ENCODE peak calls at places on chromosomes 1 and 21, in ten cellular contexts. J is activated CD8-positive, alpha-beta memory T cell treated with anti-CD3 and anti-CD28 coated beads, Interleukin-2, amount 10 ng/mL, durations not matched to agents 7 days and 5 days; G is cardiac muscle cell; C is BJ; B is left lung; A is stimulated activated CD4-positive, alpha-beta T cell treated with anti-CD3 and anti-CD28 coated beads, Interleukin-4, amount 100 ng/mL, for 48 hours; Y is HT-29; E is HepG2; N is activated T-helper 1 cell treated with Interleukin-2 at 50 U/mL for 16 hours; S is H9. K is an unnamed sample.

GRCh38 chr1:111406325-111406768 is 21.2 kb downstream of the OVGP1 start:
- DNase-seq in J (peak; percentile 65), S (no peak), E (no peak), A (peak; percentile 7), N (peak; percentile 28), G (no peak), C (no peak), B (no peak), Y (no peak), K (no peak)

GRCh38 chr1:206544562-206545257 is 37.4 kb downstream of the RASSF5 start:
- DNase-seq in S (peak; percentile 92), B (peak; percentile 89), E (peak; percentile 48), N (peak; percentile 69), Y (peak; percentile 87), A (peak; percentile 74), J (peak; percentile 86), C (no peak), G (peak; percentile 82), K (no peak)

GRCh38 chr1:53295295-53295694 is 32.6 kb downstream of the LRP8 start:
- DNase-seq in A (no peak), J (no peak), C (no peak), E (no peak), S (no peak), G (no peak), B (no peak), Y (no peak), N (no peak), K (no peak)

GRCh38 chr1:52141513-52142219 is at the start of gene ZFYVE9:
- DNase-seq in N (peak; percentile 58), C (no peak), Y (peak; percentile 83), A (peak; percentile 55), B (peak; percentile 94), S (peak; percentile 77), E (peak; percentile 56), J (peak; percentile 64), G (peak; percentile 94), K (no peak)

GRCh38 chr1:205811660-205812059 is 1.3 kb downstream of the SLC41A1 start:
- DNase-seq in Y (no peak), N (no peak), E (no peak), B (no peak), S (no peak), A (no peak), C (no peak), J (no peak), G (peak; percentile 57), K (no peak)

GRCh38 chr21:44916965-44917364 is 3.7 kb downstream of the ITGB2 start:
- DNase-seq in A (no peak), Y (no peak), G (no peak), S (no peak), N (no peak), J (no peak), E (no peak), C (no peak), B (no peak), K (no peak)

GRCh38 chr1:208534604-208534907 is 290.4 kb upstream of the PLXNA2 start:
- DNase-seq in J (no peak), G (no peak), N (no peak), Y (no peak), E (no peak), C (no peak), B (no peak), A (no peak), S (no peak), K (no peak)

GRCh38 chr1:173717238-173717637 is 2.5 kb downstream of the KLHL20 start:
- DNase-seq in A (no peak), S (no peak), N (no peak), C (no peak), B (no peak), G (no peak), J (no peak), Y (peak; percentile 4), E (peak; percentile 39), K (no peak)

GRCh38 chr1:43653339-43653738 is 3.4 kb downstream of the KDM4A start:
- DNase-seq in B (no peak), Y (peak; percentile 32), J (peak; percentile 46), G (no peak), C (no peak), N (no peak), S (peak; percentile 86), E (no peak), A (no peak), K (no peak)

GRCh38 chr1:175757381-175758015 is 14.1 kb upstream of the TNR start:
- DNase-seq in B (no peak), G (peak; percentile 65), Y (peak; percentile 57), E (no peak), A (no peak), S (peak; percentile 85), N (no peak), C (no peak), J (no peak), K (no peak)

GRCh38 chr1:921011-921837 is 2.5 kb upstream of the SAMD11 start:
- DNase-seq in N (no peak), S (peak; percentile 80), C (no peak), G (peak; percentile 93), Y (peak; percentile 66), B (peak; percentile 85), A (no peak), J (no peak), E (peak; percentile 60), K (no peak)

GRCh38 chr1:33346921-33347649 is 26.2 kb upstream of the A3GALT2 start:
- DNase-seq in B (no peak), G (no peak), A (no peak), J (no peak), Y (peak; percentile 81), E (peak; percentile 94), C (peak; percentile 79), N (no peak), S (no peak), K (no peak)

GRCh38 chr1:93899543-93900207 is 9.6 kb downstream of the GCLM start:
- DNase-seq in E (no peak), Y (no peak), B (no peak), S (no peak), C (no peak), A (no peak), J (no peak), N (no peak), G (no peak), K (no peak)

GRCh38 chr1:25064465-25065238 is 134.6 kb upstream of the RUNX3 start:
- DNase-seq in G (no peak), Y (no peak), B (no peak), S (no peak), J (peak; percentile 69), C (no peak), E (no peak), A (no peak), N (no peak), K (no peak)

GRCh38 chr1:198254521-198254920 is 97.7 kb downstream of the NEK7 start:
- DNase-seq in Y (no peak), B (no peak), G (no peak), C (no peak), J (no peak), S (no peak), E (no peak), A (no peak), N (no peak), K (no peak)

GRCh38 chr1:99740141-99740540 is 26.3 kb downstream of the FRRS1 start:
- DNase-seq in S (no peak), N (no peak), E (no peak), C (no peak), J (no peak), G (no peak), B (no peak), A (no peak), Y (no peak), K (no peak)

GRCh38 chr1:9078035-9078948 is 8.9 kb upstream of the SLC2A5 start:
- DNase-seq in C (peak; percentile 45), B (no peak), A (no peak), S (no peak), E (no peak), J (peak; percentile 79), N (no peak), Y (no peak), G (no peak), K (no peak)

GRCh38 chr1:228646717-228647522 is 88.4 kb upstream of the RHOU start:
- DNase-seq in J (peak; percentile 71), C (no peak), S (peak; percentile 56), G (peak; percentile 18), B (peak; percentile 69), A (peak; percentile 11), E (peak; percentile 48), Y (peak; percentile 73), N (no peak), K (no peak)

K was measured in vagina.